ENCODE peak calls at places on chromosome 20, in nine cellular contexts. Y is heart right ventricle, A is right lobe of liver, V is endothelial cell of umbilical vein, P is cardiac muscle cell, F is pancreas, Z is H9, W is lower lobe of right lung, O is left ventricle myocardium inferior. C is an unnamed sample. For H3K4me1, the result is how much of the 10 kb centered on the place peaks cover.

GRCh38 chr20:48259456-48259855 is 474.2 kb upstream of the SULF2 start:
- DNase-seq in Y (no peak), Z (no peak), A (no peak), W (no peak), O (no peak), F (no peak), P (no peak), V (no peak), C (no peak)

GRCh38 chr20:43681991-43682410 is 15.1 kb downstream of the MYBL2 start:
- DNase-seq in P (no peak), O (no peak), Y (no peak), F (peak), Z (no peak), V (no peak), W (no peak), A (no peak), C (no peak)

GRCh38 chr20:61953789-61954125 is 111.9 kb downstream of the TAF4 start:
- DNase-seq in A (no peak), F (no peak), P (no peak), Z (no peak), Y (no peak), W (no peak), V (no peak), O (no peak), C (no peak)

GRCh38 chr20:17343631-17344447 is 117.0 kb downstream of the PCSK2 start:
- DNase-seq in Y (no peak), V (no peak), P (no peak), F (no peak), Z (no peak), O (no peak), A (no peak), W (no peak), C (no peak)

GRCh38 chr20:19974621-19975435 is 42.3 kb upstream of the NAA20 start:
- DNase-seq in O (peak), A (peak), P (peak), W (peak), F (peak), Z (no peak), V (peak), Y (peak), C (peak)

GRCh38 chr20:16292227-16292626 is 281.0 kb downstream of the KIF16B start:
- DNase-seq in Z (no peak), Y (no peak), F (no peak), P (no peak), O (no peak), W (no peak), V (no peak), A (no peak), C (no peak)

GRCh38 chr20:10268636-10269035 is 50.0 kb downstream of the SNAP25 start:
- DNase-seq in A (no peak), Z (no peak), F (no peak), Y (no peak), P (no peak), W (no peak), O (no peak), V (no peak), C (no peak)

GRCh38 chr20:10225439-10226080 is 6.9 kb downstream of the SNAP25 start:
- DNase-seq in P (peak), W (no peak), Y (no peak), O (no peak), Z (no peak), F (no peak), V (no peak), A (no peak), C (no peak)

GRCh38 chr20:64176548-64177419 is 12.5 kb downstream of the MYT1 start:
- DNase-seq in Z (no peak), W (peak), O (peak), Y (no peak), P (no peak), V (no peak), A (peak), F (no peak), C (no peak)

GRCh38 chr20:17869295-17869994 is 99.1 kb downstream of the SNX5 start:
- DNase-seq in V (no peak), F (no peak), Z (no peak), W (no peak), Y (no peak), A (no peak), P (no peak), O (no peak), C (no peak)

DNA sequence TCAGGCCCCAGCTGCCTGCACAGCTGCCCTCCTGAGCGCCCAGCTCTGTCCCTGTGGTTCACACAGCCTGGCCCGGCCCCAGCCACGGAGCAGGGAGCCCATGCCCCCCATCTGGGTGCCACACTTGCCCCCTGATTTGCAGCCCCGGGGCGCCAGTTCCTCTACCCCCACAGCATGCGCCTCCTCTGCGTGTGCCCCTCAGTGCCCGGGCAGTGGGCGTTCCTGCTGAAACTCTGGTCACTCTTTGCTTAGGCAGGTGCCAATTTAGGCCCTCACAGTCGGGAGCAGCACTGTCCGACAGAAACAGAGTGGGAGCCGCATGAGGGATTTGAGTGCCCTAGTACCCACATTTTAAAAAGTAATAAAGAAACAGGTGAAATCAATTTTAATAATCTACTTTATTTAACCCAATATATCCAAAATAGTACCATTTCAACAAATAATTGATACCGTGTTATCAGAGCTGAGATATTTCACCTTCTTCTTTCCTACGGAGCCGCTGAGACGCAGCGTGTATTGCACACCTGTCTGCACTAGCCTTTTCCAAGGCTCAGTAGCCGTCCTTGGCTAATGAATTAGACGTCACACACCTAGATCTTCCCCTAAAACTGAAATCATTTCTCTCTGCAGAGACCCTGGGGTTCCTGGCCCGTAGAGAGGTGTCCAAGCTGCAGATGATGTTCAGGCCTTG is 106.4 kb downstream of the ASXL1 start:
- DNase-seq in W (no peak), O (no peak), V (no peak), P (no peak), A (no peak), Z (no peak), Y (no peak), F (no peak), C (no peak)
- H3K4me1 ChIP-seq in W (half or more), O (half or more), V (half or more), P (under half), A (under half), Z (under half), Y (half or more), F (under half), C (under half)

GRCh38 chr20:1810926-1811620 is 84.1 kb upstream of the SIRPA start:
- DNase-seq in O (peak), A (no peak), V (peak), P (no peak), F (no peak), Z (no peak), W (no peak), Y (no peak), C (peak)
- H3K27ac ChIP-seq in O (peak), A (peak), V (peak), P (no peak), F (peak), Z (no peak), W (peak), Y (peak), C (peak)

DNA sequence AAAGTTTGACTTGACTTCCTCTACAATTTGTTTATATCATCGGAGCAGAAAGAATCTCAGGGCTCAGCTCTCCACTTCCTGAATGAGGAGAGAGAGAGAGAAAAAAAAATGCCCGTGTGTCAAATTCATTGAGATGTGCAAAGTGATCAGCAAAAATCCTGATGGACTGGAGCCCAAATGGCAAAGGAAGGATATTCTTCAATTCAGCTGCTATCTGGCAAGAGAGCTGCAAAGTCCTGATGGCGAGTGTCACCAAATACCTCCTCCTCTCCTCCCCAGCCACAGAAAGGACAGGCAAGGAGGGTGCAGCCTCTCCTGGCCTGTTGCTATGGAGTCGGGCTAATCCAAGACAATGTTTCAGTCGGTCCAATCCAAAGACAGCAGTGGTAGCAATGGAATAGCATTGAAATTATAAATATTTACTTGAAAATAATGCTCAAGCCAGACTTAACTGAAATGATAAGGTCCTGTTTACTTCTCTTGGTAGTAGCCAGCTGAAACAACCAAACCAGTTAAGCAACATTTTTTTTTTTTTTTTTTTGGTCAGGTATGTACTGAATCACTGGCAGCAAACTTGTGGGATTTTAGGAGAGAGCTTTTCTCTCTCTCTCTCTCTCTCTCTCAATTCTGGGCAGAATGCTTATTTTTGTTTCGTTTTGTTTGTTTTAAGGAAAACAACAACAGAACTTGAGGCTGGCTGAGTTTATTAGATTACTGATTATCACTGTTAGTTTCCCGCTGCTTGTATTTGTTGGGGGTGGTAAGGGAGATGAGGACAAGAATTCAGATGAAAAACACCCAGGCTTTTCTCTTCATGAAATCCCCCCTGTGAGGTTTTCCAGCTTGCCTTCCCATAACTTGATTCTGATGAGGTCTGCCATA is 204.2 kb downstream of the BCAS1 start:
- DNase-seq in P (peak), Y (peak), Z (peak), O (no peak), A (peak), F (peak), W (no peak), V (peak), C (no peak)
- H3K4me1 ChIP-seq in P (under half), Y (under half), Z (under half), O (under half), A (under half), F (half or more), W (under half), V (under half), C (under half)

DNA sequence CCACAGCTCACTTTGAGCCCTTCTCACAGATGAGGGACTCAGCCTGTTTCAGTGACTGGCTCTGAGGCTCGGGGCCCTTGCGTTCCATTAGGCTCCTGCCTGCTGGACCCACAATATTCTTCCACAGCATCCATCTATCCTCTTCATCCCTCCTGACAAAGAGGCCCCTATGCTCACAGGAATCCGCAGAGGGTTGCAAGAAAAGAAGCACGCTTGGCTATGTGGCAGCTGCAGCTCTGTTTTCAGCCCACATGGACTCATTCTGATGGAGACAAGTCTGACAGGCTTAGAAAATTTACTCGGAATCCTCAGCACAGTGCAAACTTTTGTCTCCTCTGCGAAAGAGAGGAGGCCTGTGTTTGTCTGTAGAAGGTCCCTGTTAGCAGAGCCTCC is 207.5 kb downstream of the SYNDIG1 start:
- DNase-seq in P (no peak), Y (no peak), V (no peak), F (no peak), O (no peak), W (no peak), Z (no peak), A (no peak), C (peak)
- H3K27ac ChIP-seq in P (no peak), Y (no peak), V (no peak), F (no peak), O (no peak), W (no peak), Z (no peak), A (no peak), C (no peak)

GRCh38 chr20:57435105-57435497 is 43.9 kb downstream of the RBM38 start:
- DNase-seq in Z (no peak), A (no peak), Y (no peak), W (no peak), O (no peak), F (no peak), P (no peak), V (no peak), C (no peak)
- H3K4me1 ChIP-seq in Z (under half), A (under half), Y (half or more), W (under half), O (half or more), F (under half), P (under half), V (under half), C (under half)